ENCODE peak calls at places on chromosomes 4 and X, in six cellular contexts. One of them, this sample, is unnamed.

GRCh38 chr4:182416101-182416500 is 172.9 kb downstream of the TENM3 start:
- DNase-seq in H1: no peak
- DNase-seq in CD8-positive, alpha-beta T cell: no peak
- DNase-seq in AG04450: no peak
- DNase-seq in MM.1S: no peak
- DNase-seq in cardiac muscle cell: no peak
- DNase-seq in this sample: no peak

GRCh38 chrX:133254666-133255065 is 36.5 kb upstream of the TFDP3 start:
- DNase-seq in H1: no peak
- DNase-seq in AG04450: no peak
- DNase-seq in MM.1S: no peak
- DNase-seq in CD8-positive, alpha-beta T cell: no peak
- DNase-seq in cardiac muscle cell: no peak
- DNase-seq in this sample: no peak

GRCh38 chr4:6198768-6199343 is 1.5 kb downstream of the JAKMIP1 start:
- DNase-seq in H1: peak; percentile 82
- DNase-seq in MM.1S: no peak
- DNase-seq in cardiac muscle cell: peak; percentile 43
- DNase-seq in AG04450: no peak
- DNase-seq in CD8-positive, alpha-beta T cell: no peak
- DNase-seq in this sample: no peak

GRCh38 chrX:19303216-19303880 is 40.4 kb upstream of the PDHA1 start:
- DNase-seq in CD8-positive, alpha-beta T cell: no peak
- DNase-seq in cardiac muscle cell: no peak
- DNase-seq in H1: no peak
- DNase-seq in MM.1S: no peak
- DNase-seq in AG04450: no peak
- DNase-seq in this sample: no peak

GRCh38 chrX:72031118-72031517 is 100.6 kb downstream of the RTL5 start:
- DNase-seq in AG04450: no peak
- DNase-seq in cardiac muscle cell: no peak
- DNase-seq in MM.1S: no peak
- DNase-seq in CD8-positive, alpha-beta T cell: no peak
- DNase-seq in H1: no peak
- DNase-seq in this sample: no peak

GRCh38 chr4:125985856-125986255 is 671.1 kb downstream of the FAT4 start:
- DNase-seq in cardiac muscle cell: no peak
- DNase-seq in CD8-positive, alpha-beta T cell: no peak
- DNase-seq in H1: peak; percentile 88
- DNase-seq in AG04450: no peak
- DNase-seq in MM.1S: peak; percentile 89
- DNase-seq in this sample: no peak

GRCh38 chrX:13081385-13082285 is 37.2 kb upstream of the FAM9C start:
- DNase-seq in H1: no peak
- DNase-seq in cardiac muscle cell: no peak
- DNase-seq in MM.1S: peak; percentile 39
- DNase-seq in CD8-positive, alpha-beta T cell: no peak
- DNase-seq in AG04450: no peak
- DNase-seq in this sample: no peak

GRCh38 chrX:5852941-5853340 is 375.7 kb downstream of the NLGN4X start:
- DNase-seq in CD8-positive, alpha-beta T cell: no peak
- DNase-seq in H1: no peak
- DNase-seq in cardiac muscle cell: no peak
- DNase-seq in MM.1S: no peak
- DNase-seq in AG04450: no peak
- DNase-seq in this sample: no peak

GRCh38 chr4:154954117-154954516 is 173.0 kb downstream of the RBM46 start:
- DNase-seq in AG04450: no peak
- DNase-seq in MM.1S: no peak
- DNase-seq in H1: no peak
- DNase-seq in CD8-positive, alpha-beta T cell: no peak
- DNase-seq in cardiac muscle cell: no peak
- DNase-seq in this sample: no peak

GRCh38 chr4:167930171-167930570 is 162.2 kb upstream of the ANXA10 start:
- DNase-seq in CD8-positive, alpha-beta T cell: no peak
- DNase-seq in MM.1S: no peak
- DNase-seq in H1: peak; percentile 25
- DNase-seq in AG04450: no peak
- DNase-seq in cardiac muscle cell: no peak
- DNase-seq in this sample: no peak

GRCh38 chrX:71367396-71367795 is 1.2 kb downstream of the TAF1 start:
- DNase-seq in H1: no peak
- DNase-seq in AG04450: no peak
- DNase-seq in cardiac muscle cell: no peak
- DNase-seq in CD8-positive, alpha-beta T cell: no peak
- DNase-seq in MM.1S: no peak
- DNase-seq in this sample: no peak

GRCh38 chrX:49237060-49237459 is 1.8 kb downstream of the CCDC22 start:
- DNase-seq in cardiac muscle cell: no peak
- DNase-seq in AG04450: no peak
- DNase-seq in CD8-positive, alpha-beta T cell: no peak
- DNase-seq in H1: no peak
- DNase-seq in MM.1S: no peak
- DNase-seq in this sample: no peak

GRCh38 chr4:169668069-169668721 is 47.8 kb downstream of the CLCN3 start:
- DNase-seq in AG04450: no peak
- DNase-seq in MM.1S: no peak
- DNase-seq in H1: no peak
- DNase-seq in cardiac muscle cell: no peak
- DNase-seq in CD8-positive, alpha-beta T cell: no peak
- DNase-seq in this sample: no peak

GRCh38 chr4:5192271-5192670 is 141.0 kb downstream of the STK32B start:
- DNase-seq in MM.1S: no peak
- DNase-seq in AG04450: no peak
- DNase-seq in CD8-positive, alpha-beta T cell: no peak
- DNase-seq in H1: no peak
- DNase-seq in cardiac muscle cell: no peak
- DNase-seq in this sample: no peak

GRCh38 chr4:20490734-20491133 is 209.5 kb upstream of the PACRGL start:
- DNase-seq in H1: no peak
- DNase-seq in cardiac muscle cell: peak; percentile 24
- DNase-seq in AG04450: no peak
- DNase-seq in MM.1S: no peak
- DNase-seq in CD8-positive, alpha-beta T cell: no peak
- DNase-seq in this sample: no peak

GRCh38 chrX:66024570-66024969 is 15.3 kb downstream of the VSIG4 start:
- DNase-seq in cardiac muscle cell: no peak
- DNase-seq in MM.1S: no peak
- DNase-seq in CD8-positive, alpha-beta T cell: no peak
- DNase-seq in AG04450: no peak
- DNase-seq in H1: no peak
- DNase-seq in this sample: no peak
- H3K4me3 ChIP-seq in cardiac muscle cell: no peak overlapping the region
- H3K4me3 ChIP-seq in MM.1S: no peak overlapping the region
- H3K4me3 ChIP-seq in CD8-positive, alpha-beta T cell: no peak overlapping the region
- H3K4me3 ChIP-seq in AG04450: no peak overlapping the region
- H3K4me3 ChIP-seq in H1: no peak overlapping the region
- H3K4me3 ChIP-seq in this sample: no peak overlapping the region

DNA sequence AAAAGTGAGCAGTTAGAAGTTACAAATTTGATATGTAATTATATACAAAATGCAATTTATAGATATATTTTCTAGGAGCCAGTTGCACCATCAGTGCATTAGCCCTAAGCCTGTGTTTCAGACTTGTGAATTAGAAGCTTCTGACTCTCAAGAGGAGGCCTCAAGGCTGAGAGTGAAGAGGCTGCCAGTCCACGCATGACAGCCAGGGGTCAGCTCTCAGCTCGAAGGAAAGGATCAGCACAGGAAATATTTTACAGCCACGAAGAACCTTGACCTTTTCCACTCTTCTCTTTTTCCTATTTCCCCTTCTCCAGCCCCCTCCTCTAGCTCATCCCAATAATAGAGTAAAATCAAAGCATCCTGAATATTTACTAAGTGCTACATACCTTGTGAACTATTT is 642.4 kb downstream of the TRIML1 start:
- DNase-seq in CD8-positive, alpha-beta T cell: no peak
- DNase-seq in MM.1S: peak; percentile 14
- DNase-seq in cardiac muscle cell: peak; percentile 32
- DNase-seq in AG04450: no peak
- DNase-seq in H1: peak; percentile 19
- DNase-seq in this sample: no peak
- TF ChIP-seq CTCF in CD8-positive, alpha-beta T cell: no peak
- TF ChIP-seq CTCF in MM.1S: peak; percentile 47
- TF ChIP-seq CTCF in cardiac muscle cell: no peak
- TF ChIP-seq CTCF in AG04450: peak; percentile 48
- TF ChIP-seq CTCF in H1: peak; percentile 56
- TF ChIP-seq CTCF in this sample: peak; percentile 18

DNA sequence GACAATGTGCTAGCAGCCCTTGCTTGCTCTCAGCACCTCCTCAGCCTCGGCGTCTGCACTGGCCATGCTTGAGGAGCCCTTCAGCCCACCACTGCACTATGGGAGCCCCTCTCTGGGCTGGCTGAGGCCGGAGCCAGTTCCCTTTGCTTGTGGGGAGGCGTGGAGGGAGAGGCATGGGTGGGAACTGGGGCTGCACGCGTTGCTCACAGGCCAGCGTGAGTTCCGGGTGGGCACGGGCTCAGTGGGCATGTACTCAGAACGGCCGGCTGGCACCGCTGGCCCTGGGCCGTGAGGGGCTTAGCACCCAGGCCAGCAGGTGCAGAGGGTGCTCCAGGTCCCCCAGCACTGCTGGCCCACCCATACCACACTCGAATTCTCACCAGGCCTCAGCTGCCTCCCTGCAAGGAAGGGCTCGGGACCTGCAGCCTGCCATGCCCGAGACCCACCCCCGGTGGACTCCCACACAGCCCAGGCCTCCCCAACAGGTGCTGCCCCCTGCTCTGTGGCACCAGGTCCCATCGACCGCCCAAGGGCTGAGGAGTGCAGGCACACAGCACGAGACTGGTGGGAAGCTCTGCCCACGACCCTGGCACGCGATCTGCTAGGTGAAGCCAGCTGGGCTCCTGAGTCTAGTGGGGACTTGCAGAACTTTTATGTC is 100.3 kb downstream of the SLC39A8 start:
- DNase-seq in AG04450: no peak
- DNase-seq in MM.1S: no peak
- DNase-seq in H1: no peak
- DNase-seq in cardiac muscle cell: no peak
- DNase-seq in CD8-positive, alpha-beta T cell: no peak
- DNase-seq in this sample: no peak
- H3K4me3 ChIP-seq in AG04450: no peak overlapping the region
- H3K4me3 ChIP-seq in MM.1S: no peak overlapping the region
- H3K4me3 ChIP-seq in H1: no peak overlapping the region
- H3K4me3 ChIP-seq in cardiac muscle cell: no peak overlapping the region
- H3K4me3 ChIP-seq in CD8-positive, alpha-beta T cell: no peak overlapping the region
- H3K4me3 ChIP-seq in this sample: no peak overlapping the region

DNA sequence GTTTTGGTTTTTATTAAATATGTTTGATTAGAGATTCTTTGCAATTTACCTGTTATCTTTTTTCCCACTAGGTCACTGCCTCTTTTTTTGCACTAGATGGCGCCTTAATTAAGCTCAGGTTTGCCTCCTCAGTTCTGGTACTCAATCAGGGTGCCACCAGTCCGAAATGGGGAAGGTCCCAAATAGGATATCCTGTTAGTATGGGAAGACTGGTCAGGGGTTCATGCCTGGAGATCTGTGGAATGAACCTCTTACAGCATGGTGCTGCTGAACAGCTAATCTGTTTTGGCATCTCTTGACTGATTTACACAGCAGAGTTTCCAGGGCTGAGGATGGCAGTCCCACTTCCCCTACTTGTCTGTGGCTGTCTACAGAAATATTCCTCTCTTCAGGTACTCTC is 24.2 kb upstream of the VSIG1 start:
- DNase-seq in cardiac muscle cell: peak; percentile 16
- DNase-seq in AG04450: no peak
- DNase-seq in CD8-positive, alpha-beta T cell: no peak
- DNase-seq in H1: no peak
- DNase-seq in MM.1S: peak; percentile 26
- DNase-seq in this sample: no peak
- TF ChIP-seq CTCF in cardiac muscle cell: peak; percentile 54
- TF ChIP-seq CTCF in AG04450: peak; percentile 49
- TF ChIP-seq CTCF in CD8-positive, alpha-beta T cell: no peak
- TF ChIP-seq CTCF in H1: peak; percentile 53
- TF ChIP-seq CTCF in MM.1S: peak; percentile 64
- TF ChIP-seq CTCF in this sample: peak; percentile 53

GRCh38 chr4:120855307-120856001 is 67.1 kb downstream of the PRDM5 start:
- DNase-seq in H1: no peak
- DNase-seq in CD8-positive, alpha-beta T cell: no peak
- DNase-seq in MM.1S: peak; percentile 90
- DNase-seq in cardiac muscle cell: no peak
- DNase-seq in AG04450: no peak
- DNase-seq in this sample: no peak
- H3K4me3 ChIP-seq in H1: no peak overlapping the region
- H3K4me3 ChIP-seq in CD8-positive, alpha-beta T cell: no peak overlapping the region
- H3K4me3 ChIP-seq in MM.1S: no peak overlapping the region
- H3K4me3 ChIP-seq in cardiac muscle cell: no peak overlapping the region
- H3K4me3 ChIP-seq in AG04450: no peak overlapping the region
- H3K4me3 ChIP-seq in this sample: no peak overlapping the region

GRCh38 chr4:156677136-156677535 is 294.5 kb downstream of the PDGFC start:
- DNase-seq in CD8-positive, alpha-beta T cell: no peak
- DNase-seq in H1: peak; percentile 2
- DNase-seq in cardiac muscle cell: peak; percentile 30
- DNase-seq in AG04450: no peak
- DNase-seq in MM.1S: peak; percentile 57
- DNase-seq in this sample: peak; percentile 26
- TF ChIP-seq CTCF in CD8-positive, alpha-beta T cell: no peak
- TF ChIP-seq CTCF in H1: peak; percentile 71
- TF ChIP-seq CTCF in cardiac muscle cell: peak; percentile 41
- TF ChIP-seq CTCF in AG04450: no peak
- TF ChIP-seq CTCF in MM.1S: peak; percentile 50
- TF ChIP-seq CTCF in this sample: peak; percentile 47

GRCh38 chr4:2792711-2793577 is at the start of gene SH3BP2:
- DNase-seq in AG04450: no peak
- DNase-seq in CD8-positive, alpha-beta T cell: no peak
- DNase-seq in MM.1S: peak; percentile 67
- DNase-seq in cardiac muscle cell: peak; percentile 85
- DNase-seq in H1: no peak
- DNase-seq in this sample: no peak
- H3K4me3 ChIP-seq in AG04450: peak within 1 kb of the TSS; percentile 61
- H3K4me3 ChIP-seq in CD8-positive, alpha-beta T cell: peak within 1 kb of the TSS; percentile 44
- H3K4me3 ChIP-seq in MM.1S: peak within 1 kb of the TSS; percentile 47
- H3K4me3 ChIP-seq in cardiac muscle cell: peak within 1 kb of the TSS; percentile 44
- H3K4me3 ChIP-seq in H1: peak within 1 kb of the TSS; percentile 42
- H3K4me3 ChIP-seq in this sample: peak within 1 kb of the TSS; percentile 69

GRCh38 chr4:79074040-79074439 is 134.8 kb upstream of the PAQR3 start:
- DNase-seq in MM.1S: no peak
- DNase-seq in cardiac muscle cell: no peak
- DNase-seq in AG04450: no peak
- DNase-seq in CD8-positive, alpha-beta T cell: no peak
- DNase-seq in H1: no peak
- DNase-seq in this sample: no peak

GRCh38 chr4:79078339-79078738 is 139.1 kb upstream of the PAQR3 start:
- DNase-seq in MM.1S: peak; percentile 15
- DNase-seq in CD8-positive, alpha-beta T cell: no peak
- DNase-seq in H1: no peak
- DNase-seq in AG04450: no peak
- DNase-seq in cardiac muscle cell: no peak
- DNase-seq in this sample: no peak

GRCh38 chr4:79073471-79073870 is 134.2 kb upstream of the PAQR3 start:
- DNase-seq in MM.1S: no peak
- DNase-seq in H1: no peak
- DNase-seq in CD8-positive, alpha-beta T cell: no peak
- DNase-seq in AG04450: no peak
- DNase-seq in cardiac muscle cell: no peak
- DNase-seq in this sample: no peak
- TF ChIP-seq CTCF in MM.1S: no peak
- TF ChIP-seq CTCF in H1: no peak
- TF ChIP-seq CTCF in CD8-positive, alpha-beta T cell: no peak
- TF ChIP-seq CTCF in AG04450: no peak
- TF ChIP-seq CTCF in cardiac muscle cell: no peak
- TF ChIP-seq CTCF in this sample: no peak

This sample was measured in astrocyte of the cerebellum.